ENCODE peak calls at places on chromosomes 4 and X, in six cellular contexts. One of them, this sample, is unnamed.
A peak's percentile ranks its signal among the peaks of the same experiment; 100 is the strongest.

GRCh38 chrX:149032449-149032848 is 472.7 kb downstream of the IDS start:
- DNase-seq in HCT116: no peak
- DNase-seq in GM23338: no peak
- DNase-seq in Panc1: no peak
- DNase-seq in K562: no peak
- DNase-seq in SK-N-SH: no peak
- DNase-seq in this sample: no peak

GRCh38 chr4:73759357-73759756 is 19.0 kb downstream of the CXCL8 start:
- DNase-seq in SK-N-SH: no peak
- DNase-seq in Panc1: no peak
- DNase-seq in HCT116: no peak
- DNase-seq in GM23338: no peak
- DNase-seq in K562: no peak
- DNase-seq in this sample: no peak

GRCh38 chr4:158139086-158139485 is 33.7 kb downstream of the GASK1B start:
- DNase-seq in K562: no peak
- DNase-seq in Panc1: no peak
- DNase-seq in SK-N-SH: no peak
- DNase-seq in GM23338: no peak
- DNase-seq in HCT116: no peak
- DNase-seq in this sample: no peak

GRCh38 chrX:96776966-96777365 is 92.3 kb downstream of the DIAPH2 start:
- DNase-seq in K562: no peak
- DNase-seq in GM23338: no peak
- DNase-seq in Panc1: no peak
- DNase-seq in SK-N-SH: no peak
- DNase-seq in HCT116: no peak
- DNase-seq in this sample: no peak

GRCh38 chrX:138034136-138034535 is 468.2 kb downstream of the ZIC3 start:
- DNase-seq in SK-N-SH: peak; percentile 3
- DNase-seq in Panc1: no peak
- DNase-seq in GM23338: peak; percentile 8
- DNase-seq in HCT116: no peak
- DNase-seq in K562: no peak
- DNase-seq in this sample: no peak

GRCh38 chr4:108165601-108166000 is 3.1 kb downstream of the LEF1 start:
- DNase-seq in HCT116: no peak
- DNase-seq in Panc1: no peak
- DNase-seq in SK-N-SH: no peak
- DNase-seq in K562: no peak
- DNase-seq in GM23338: no peak
- DNase-seq in this sample: no peak

GRCh38 chrX:136711147-136711546 is 63.2 kb downstream of the CD40LG start:
- DNase-seq in SK-N-SH: peak; percentile 42
- DNase-seq in K562: no peak
- DNase-seq in Panc1: no peak
- DNase-seq in HCT116: no peak
- DNase-seq in GM23338: peak; percentile 27
- DNase-seq in this sample: peak; percentile 39

GRCh38 chr4:137310593-137311490 is 221.5 kb downstream of the PCDH18 start:
- DNase-seq in GM23338: no peak
- DNase-seq in K562: no peak
- DNase-seq in HCT116: no peak
- DNase-seq in Panc1: no peak
- DNase-seq in SK-N-SH: peak; percentile 3
- DNase-seq in this sample: no peak

GRCh38 chrX:319579-320125 is 1.1 kb upstream of the GTPBP6 start:
- DNase-seq in K562: no peak
- DNase-seq in HCT116: no peak
- DNase-seq in SK-N-SH: no peak
- DNase-seq in GM23338: no peak
- DNase-seq in Panc1: no peak
- DNase-seq in this sample: no peak

GRCh38 chrX:68942141-68942540 is 113.3 kb downstream of the EFNB1 start:
- DNase-seq in SK-N-SH: no peak
- DNase-seq in Panc1: no peak
- DNase-seq in K562: no peak
- DNase-seq in GM23338: no peak
- DNase-seq in HCT116: no peak
- DNase-seq in this sample: no peak

GRCh38 chrX:74865725-74866124 is 59.5 kb downstream of the NEXMIF start:
- DNase-seq in SK-N-SH: no peak
- DNase-seq in K562: no peak
- DNase-seq in Panc1: no peak
- DNase-seq in HCT116: no peak
- DNase-seq in GM23338: no peak
- DNase-seq in this sample: no peak

GRCh38 chr4:134952305-134952704 is 750.7 kb upstream of the PABPC4L start:
- DNase-seq in HCT116: no peak
- DNase-seq in Panc1: no peak
- DNase-seq in K562: no peak
- DNase-seq in SK-N-SH: no peak
- DNase-seq in GM23338: no peak
- DNase-seq in this sample: no peak

GRCh38 chr4:186789671-186790070 is 66.0 kb upstream of the FAT1 start:
- DNase-seq in HCT116: no peak
- DNase-seq in K562: no peak
- DNase-seq in GM23338: no peak
- DNase-seq in Panc1: no peak
- DNase-seq in SK-N-SH: no peak
- DNase-seq in this sample: no peak

GRCh38 chr4:140094701-140095420 is 59.1 kb downstream of the MAML3 start:
- DNase-seq in HCT116: no peak
- DNase-seq in K562: no peak
- DNase-seq in Panc1: no peak
- DNase-seq in GM23338: peak; percentile 57
- DNase-seq in SK-N-SH: peak; percentile 65
- DNase-seq in this sample: peak; percentile 82

GRCh38 chrX:57134702-57135101 is 2.5 kb downstream of the SPIN2A start:
- DNase-seq in HCT116: no peak
- DNase-seq in GM23338: no peak
- DNase-seq in Panc1: no peak
- DNase-seq in SK-N-SH: no peak
- DNase-seq in K562: no peak
- DNase-seq in this sample: no peak

GRCh38 chrX:115898382-115899001 is 272.1 kb upstream of the AGTR2 start:
- DNase-seq in HCT116: peak; percentile 6
- DNase-seq in Panc1: no peak
- DNase-seq in SK-N-SH: peak; percentile 37
- DNase-seq in K562: peak; percentile 12
- DNase-seq in GM23338: peak; percentile 43
- DNase-seq in this sample: no peak

GRCh38 chr4:81454498-81454897 is 17.2 kb downstream of the RASGEF1B start:
- DNase-seq in K562: peak; percentile 16
- DNase-seq in SK-N-SH: no peak
- DNase-seq in Panc1: no peak
- DNase-seq in GM23338: no peak
- DNase-seq in HCT116: no peak
- DNase-seq in this sample: peak; percentile 5

GRCh38 chr4:119136541-119136940 is 909 bp downstream of the MYOZ2 start:
- DNase-seq in HCT116: no peak
- DNase-seq in K562: no peak
- DNase-seq in GM23338: peak; percentile 21
- DNase-seq in Panc1: no peak
- DNase-seq in SK-N-SH: no peak
- DNase-seq in this sample: no peak

GRCh38 chr4:53161475-53162423 is 204.1 kb downstream of the SCFD2 start:
- DNase-seq in GM23338: no peak
- DNase-seq in Panc1: no peak
- DNase-seq in SK-N-SH: no peak
- DNase-seq in HCT116: no peak
- DNase-seq in K562: no peak
- DNase-seq in this sample: no peak

GRCh38 chrX:70026112-70026850 is 23.5 kb downstream of the AWAT2 start:
- DNase-seq in SK-N-SH: no peak
- DNase-seq in GM23338: no peak
- DNase-seq in Panc1: no peak
- DNase-seq in K562: no peak
- DNase-seq in HCT116: no peak
- DNase-seq in this sample: no peak

GRCh38 chr4:152501846-152502536 is 33.9 kb downstream of the FBXW7 start:
- DNase-seq in HCT116: no peak
- DNase-seq in SK-N-SH: no peak
- DNase-seq in K562: no peak
- DNase-seq in Panc1: no peak
- DNase-seq in GM23338: no peak
- DNase-seq in this sample: no peak

GRCh38 chr4:13344216-13344615 is 139.9 kb downstream of the RAB28 start:
- DNase-seq in K562: no peak
- DNase-seq in HCT116: no peak
- DNase-seq in GM23338: no peak
- DNase-seq in Panc1: no peak
- DNase-seq in SK-N-SH: no peak
- DNase-seq in this sample: no peak

GRCh38 chrX:21741869-21742701 is 15.8 kb downstream of the SMPX start:
- DNase-seq in HCT116: no peak
- DNase-seq in Panc1: no peak
- DNase-seq in SK-N-SH: no peak
- DNase-seq in GM23338: no peak
- DNase-seq in K562: no peak
- DNase-seq in this sample: no peak

GRCh38 chrX:42128587-42128986 is 205.2 kb upstream of the CASK start:
- DNase-seq in GM23338: no peak
- DNase-seq in Panc1: no peak
- DNase-seq in HCT116: no peak
- DNase-seq in K562: no peak
- DNase-seq in SK-N-SH: no peak
- DNase-seq in this sample: no peak

GRCh38 chr4:65538571-65538970 is 131.7 kb downstream of the EPHA5 start:
- DNase-seq in SK-N-SH: no peak
- DNase-seq in Panc1: no peak
- DNase-seq in HCT116: no peak
- DNase-seq in GM23338: no peak
- DNase-seq in K562: no peak
- DNase-seq in this sample: no peak

GRCh38 chrX:80765226-80765625 is 44.5 kb downstream of the BRWD3 start:
- DNase-seq in SK-N-SH: no peak
- DNase-seq in Panc1: peak; percentile 36
- DNase-seq in HCT116: no peak
- DNase-seq in GM23338: peak; percentile 5
- DNase-seq in K562: no peak
- DNase-seq in this sample: no peak

DNA sequence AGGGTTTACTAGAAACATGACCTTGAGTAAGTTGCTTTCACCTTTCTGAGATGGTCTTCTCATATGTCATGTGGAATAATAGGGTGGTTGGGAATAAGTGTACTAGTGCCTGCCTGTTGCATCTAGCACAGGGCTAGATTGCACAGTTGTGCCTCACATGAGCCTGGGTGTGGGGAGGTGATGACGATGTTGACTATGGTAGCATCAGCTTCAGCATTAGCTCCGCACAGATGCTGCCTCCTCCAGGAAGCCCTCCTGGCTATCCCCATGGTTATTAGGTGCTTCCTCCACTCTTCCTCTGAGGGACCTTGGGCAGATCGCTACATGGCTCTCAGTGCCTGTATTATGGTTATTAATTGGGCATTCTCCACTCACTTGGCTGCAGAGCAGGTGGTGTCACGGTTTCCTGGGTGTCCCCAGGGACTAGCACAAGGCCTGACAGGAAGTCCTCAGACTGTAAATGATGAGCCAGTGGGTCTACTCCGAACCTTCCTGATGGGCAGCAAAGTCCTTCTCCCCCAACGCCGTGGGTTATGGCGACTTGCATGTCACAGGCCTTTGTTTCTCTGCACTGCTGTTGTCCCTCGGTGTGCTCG is 325.6 kb downstream of the ARHGAP10 start:
- DNase-seq in Panc1: no peak
- DNase-seq in SK-N-SH: no peak
- DNase-seq in GM23338: no peak
- DNase-seq in HCT116: no peak
- DNase-seq in K562: no peak
- DNase-seq in this sample: no peak
- TF ChIP-seq REST in Panc1: no peak
- TF ChIP-seq REST in SK-N-SH: no peak
- TF ChIP-seq REST in GM23338: no peak
- TF ChIP-seq REST in HCT116: no peak
- TF ChIP-seq REST in K562: no peak
- TF ChIP-seq REST in this sample: no peak

DNA sequence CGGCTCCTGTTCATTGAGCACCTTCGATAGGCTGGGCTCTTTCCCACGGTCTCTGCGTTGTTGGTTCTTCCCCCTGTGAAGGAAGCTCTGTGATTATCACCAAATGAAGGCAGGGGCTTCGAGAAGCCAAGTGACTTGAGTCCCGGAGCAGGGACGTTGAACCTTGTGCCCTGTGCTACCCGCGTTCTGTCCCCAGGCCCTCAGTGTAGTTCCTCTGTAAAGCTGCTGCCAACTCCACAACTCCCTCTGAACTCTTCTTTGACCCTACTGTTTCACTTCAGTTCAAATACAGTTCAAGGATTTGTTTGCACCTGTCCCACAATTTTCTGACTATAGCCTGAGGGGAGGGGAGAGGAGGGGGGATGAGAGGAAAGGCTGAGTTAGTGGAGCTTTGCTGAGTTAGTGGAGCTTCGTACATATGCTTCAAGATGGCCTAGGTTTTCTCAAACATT is 630 bp upstream of the PHF8 start:
- DNase-seq in Panc1: no peak
- DNase-seq in HCT116: no peak
- DNase-seq in GM23338: no peak
- DNase-seq in SK-N-SH: peak; percentile 6
- DNase-seq in K562: no peak
- DNase-seq in this sample: no peak
- TF ChIP-seq POLR2AphosphoS5 in Panc1: no peak
- TF ChIP-seq POLR2AphosphoS5 in HCT116: no peak
- TF ChIP-seq POLR2AphosphoS5 in GM23338: no peak
- TF ChIP-seq POLR2AphosphoS5 in SK-N-SH: no peak
- TF ChIP-seq POLR2AphosphoS5 in K562: no peak
- TF ChIP-seq POLR2AphosphoS5 in this sample: no peak

GRCh38 chr4:15742637-15743036 is 35.5 kb upstream of the CD38 start:
- DNase-seq in Panc1: no peak
- DNase-seq in K562: no peak
- DNase-seq in GM23338: no peak
- DNase-seq in SK-N-SH: no peak
- DNase-seq in HCT116: no peak
- DNase-seq in this sample: no peak

GRCh38 chr4:15744016-15744415 is 34.1 kb upstream of the CD38 start:
- DNase-seq in HCT116: no peak
- DNase-seq in SK-N-SH: no peak
- DNase-seq in GM23338: no peak
- DNase-seq in Panc1: no peak
- DNase-seq in K562: no peak
- DNase-seq in this sample: no peak

GRCh38 chr4:15740764-15741404 is 37.2 kb upstream of the CD38 start:
- DNase-seq in K562: no peak
- DNase-seq in Panc1: no peak
- DNase-seq in SK-N-SH: no peak
- DNase-seq in GM23338: no peak
- DNase-seq in HCT116: no peak
- DNase-seq in this sample: no peak

GRCh38 chr4:15738877-15739276 is 36.0 kb downstream of the BST1 start:
- DNase-seq in HCT116: no peak
- DNase-seq in SK-N-SH: no peak
- DNase-seq in K562: no peak
- DNase-seq in GM23338: no peak
- DNase-seq in Panc1: no peak
- DNase-seq in this sample: no peak

GRCh38 chr4:15742083-15742582 is 36.0 kb upstream of the CD38 start:
- DNase-seq in GM23338: no peak
- DNase-seq in K562: no peak
- DNase-seq in Panc1: no peak
- DNase-seq in SK-N-SH: no peak
- DNase-seq in HCT116: no peak
- DNase-seq in this sample: no peak
- TF ChIP-seq REST in GM23338: no peak
- TF ChIP-seq REST in K562: no peak
- TF ChIP-seq REST in Panc1: no peak
- TF ChIP-seq REST in SK-N-SH: no peak
- TF ChIP-seq REST in HCT116: no peak
- TF ChIP-seq REST in this sample: no peak

GRCh38 chrX:13688384-13688771 is 550 bp upstream of the RAB9A start:
- DNase-seq in Panc1: no peak
- DNase-seq in HCT116: no peak
- DNase-seq in K562: no peak
- DNase-seq in SK-N-SH: peak; percentile 17
- DNase-seq in GM23338: no peak
- DNase-seq in this sample: no peak
- TF ChIP-seq POLR2AphosphoS5 in Panc1: no peak
- TF ChIP-seq POLR2AphosphoS5 in HCT116: no peak
- TF ChIP-seq POLR2AphosphoS5 in K562: no peak
- TF ChIP-seq POLR2AphosphoS5 in SK-N-SH: no peak
- TF ChIP-seq POLR2AphosphoS5 in GM23338: no peak
- TF ChIP-seq POLR2AphosphoS5 in this sample: no peak